ENCODE peak calls at places on chromosomes 7 and 10, in six cellular contexts. Y is HTR-8/SVneo; O is psoas muscle; X is dermis microvascular lymphatic vessel endothelial cell; H is activated CD4-positive, alpha-beta T cell treated with anti-CD3 and anti-CD28 coated beads for 48 hours; C is CD8-positive, alpha-beta memory T cell. M is an unnamed sample.
A peak's percentile ranks its signal among the peaks of the same experiment; 100 is the strongest.

GRCh38 chr10:81177651-81178244 is 640.0 kb downstream of the SH2D4B start:
- DNase-seq in Y (no peak), H (no peak), O (no peak), C (no peak), X (no peak), M (no peak)

GRCh38 chr7:2107386-2108085 is 125.2 kb downstream of the MAD1L1 start:
- DNase-seq in C (no peak), X (peak; percentile 39), O (no peak), H (no peak), Y (no peak), M (no peak)

GRCh38 chr7:55279080-55279845 is 85.9 kb upstream of the LANCL2 start:
- DNase-seq in X (no peak), H (no peak), C (no peak), Y (no peak), O (no peak), M (no peak)

GRCh38 chr7:80960228-80960627 is 41.4 kb upstream of the SEMA3C start:
- DNase-seq in Y (no peak), O (no peak), X (no peak), H (no peak), C (no peak), M (no peak)

GRCh38 chr7:49852619-49853462 is 79.4 kb downstream of the VWC2 start:
- DNase-seq in O (no peak), H (peak; percentile 15), Y (peak; percentile 8), C (no peak), X (peak; percentile 13), M (no peak)

GRCh38 chr10:119341236-119342016 is 134.1 kb downstream of the GRK5 start:
- DNase-seq in H (peak; percentile 70), C (peak; percentile 56), O (peak; percentile 40), X (peak; percentile 69), Y (no peak), M (no peak)

GRCh38 chr7:69540275-69540674 is 58.0 kb upstream of the AUTS2 start:
- DNase-seq in H (no peak), C (no peak), Y (no peak), O (no peak), X (no peak), M (no peak)

GRCh38 chr10:116079355-116079754 is 193.7 kb downstream of the GFRA1 start:
- DNase-seq in C (no peak), H (no peak), O (no peak), Y (no peak), X (no peak), M (no peak)

GRCh38 chr7:142168746-142169145 is 57.2 kb downstream of the MGAM2 start:
- DNase-seq in O (no peak), C (no peak), X (no peak), H (no peak), Y (peak; percentile 1), M (no peak)

GRCh38 chr7:22444181-22444966 is 55.6 kb downstream of the STEAP1B start:
- DNase-seq in O (no peak), C (no peak), H (no peak), X (peak; percentile 96), Y (no peak), M (no peak)

GRCh38 chr10:48616436-48616835 is 11.6 kb upstream of the ARHGAP22 start:
- DNase-seq in C (no peak), O (no peak), X (no peak), Y (no peak), H (no peak), M (no peak)

GRCh38 chr10:71241899-71242620 is 29.7 kb downstream of the UNC5B start:
- DNase-seq in C (no peak), Y (no peak), X (peak; percentile 50), H (no peak), O (no peak), M (no peak)

GRCh38 chr10:115491526-115492140 is 398.5 kb downstream of the ATRNL1 start:
- DNase-seq in O (no peak), C (no peak), X (no peak), Y (no peak), H (no peak), M (no peak)

GRCh38 chr7:31603076-31603475 is 83.9 kb upstream of the PPP1R17 start:
- DNase-seq in O (no peak), H (no peak), Y (no peak), C (no peak), X (no peak), M (no peak)

GRCh38 chr7:46386428-46387399 is 465.6 kb upstream of the IGFBP3 start:
- DNase-seq in Y (no peak), H (no peak), C (no peak), X (no peak), O (no peak), M (no peak)

GRCh38 chr10:30042820-30043219 is 16.6 kb downstream of the JCAD start:
- DNase-seq in X (no peak), C (no peak), H (no peak), O (no peak), Y (no peak), M (no peak)

GRCh38 chr7:11931306-11931705 is 99.3 kb upstream of the THSD7A start:
- DNase-seq in X (no peak), H (no peak), Y (no peak), O (no peak), C (no peak), M (no peak)

GRCh38 chr7:70695804-70696104 is 436.2 kb upstream of the GALNT17 start:
- DNase-seq in H (no peak), Y (no peak), C (no peak), X (no peak), O (no peak), M (peak; percentile 18)

GRCh38 chr10:5888843-5889623 is 660 bp downstream of the ANKRD16 start:
- DNase-seq in H (peak; percentile 54), O (peak; percentile 59), X (peak; percentile 42), C (peak; percentile 57), Y (peak; percentile 28), M (no peak)

GRCh38 chr7:51027256-51028127 is 244.8 kb upstream of the GRB10 start:
- DNase-seq in Y (no peak), C (no peak), X (no peak), H (no peak), O (no peak), M (no peak)

GRCh38 chr10:15744217-15744865 is 24.6 kb upstream of the ITGA8 start:
- DNase-seq in C (no peak), Y (peak; percentile 40), X (peak; percentile 79), H (peak; percentile 62), O (no peak), M (peak; percentile 6)

GRCh38 chr10:133131754-133132710 is 28.0 kb upstream of the KNDC1 start:
- DNase-seq in C (no peak), X (no peak), Y (no peak), H (no peak), O (peak; percentile 23), M (no peak)

GRCh38 chr10:46229144-46229563 is 57.6 kb upstream of the ANTXRL start:
- DNase-seq in O (no peak), C (no peak), X (no peak), H (peak; percentile 27), Y (peak; percentile 24), M (peak; percentile 9)

GRCh38 chr10:58796242-58796641 is 283.6 kb downstream of the BICC1 start:
- DNase-seq in C (no peak), H (no peak), O (no peak), Y (no peak), X (no peak), M (no peak)

GRCh38 chr10:103725242-103725641 is 130.1 kb downstream of the SH3PXD2A start:
- DNase-seq in C (no peak), Y (no peak), O (peak; percentile 12), X (no peak), H (no peak), M (no peak)

GRCh38 chr10:123180101-123180500 is 25.9 kb downstream of the BUB3 start:
- DNase-seq in Y (no peak), C (no peak), X (no peak), H (no peak), O (no peak), M (no peak)

GRCh38 chr7:134589491-134589941 is 40.6 kb downstream of the AKR1B15 start:
- DNase-seq in H (no peak), O (no peak), X (no peak), C (no peak), Y (no peak), M (no peak)

GRCh38 chr7:23907012-23907411 is 197.0 kb downstream of the STK31 start:
- DNase-seq in X (no peak), C (no peak), O (no peak), H (no peak), Y (peak; percentile 11), M (no peak)